ENCODE peak calls at places on chromosomes 16 and 17, in six cellular contexts. W is uterus, V is H1, X is stomach, R is transverse colon, C is adrenal gland. Q is an unnamed sample. For H3K4me1, the result is how much of the 10 kb centered on the place peaks cover.

GRCh38 chr16:3443108-3444031 is at the start of the genes NAA60 and ZNF597:
- DNase-seq in X (peak), V (peak), R (peak), C (peak), W (peak), Q (peak)

GRCh38 chr16:87068316-87068715 is 248.9 kb downstream of the C16orf95 start:
- DNase-seq in W (no peak), R (no peak), V (no peak), C (no peak), X (no peak), Q (no peak)

GRCh38 chr16:16960785-16961184 is 510.0 kb downstream of the XYLT1 start:
- DNase-seq in V (no peak), W (no peak), R (no peak), C (no peak), X (no peak), Q (no peak)

GRCh38 chr17:19418312-19418992 is 7.4 kb downstream of the RNF112 start:
- DNase-seq in R (no peak), X (no peak), C (no peak), V (no peak), W (no peak), Q (no peak)

GRCh38 chr17:36703860-36704266 is 102.5 kb downstream of the MRM1 start:
- DNase-seq in V (no peak), W (peak), R (peak), X (no peak), C (peak), Q (peak)

GRCh38 chr17:59425085-59425901 is 93.8 kb downstream of the YPEL2 start:
- DNase-seq in R (peak), W (peak), C (no peak), V (no peak), X (no peak), Q (peak)

GRCh38 chr16:2523801-2524231 is 3.6 kb downstream of the AMDHD2 start:
- DNase-seq in C (no peak), W (no peak), X (no peak), V (no peak), R (no peak), Q (no peak)

GRCh38 chr16:65769055-65769465 is 597.4 kb upstream of the CDH5 start:
- DNase-seq in X (no peak), R (no peak), W (no peak), C (peak), V (no peak), Q (no peak)

GRCh38 chr17:61065263-61065773 is 334.3 kb upstream of the TBX2 start:
- DNase-seq in X (no peak), W (no peak), V (no peak), R (no peak), C (peak), Q (no peak)

GRCh38 chr17:58331815-58332719 is 3.5 kb upstream of the TSPOAP1 start:
- DNase-seq in W (peak), C (peak), X (peak), R (peak), V (no peak), Q (no peak)

GRCh38 chr16:82634955-82635610 is 8.3 kb downstream of the CDH13 start:
- DNase-seq in R (no peak), W (no peak), C (no peak), X (no peak), V (no peak), Q (no peak)

GRCh38 chr17:78307887-78308633 is 51.8 kb downstream of the SOCS3 start:
- DNase-seq in C (peak), R (no peak), V (no peak), X (no peak), W (no peak), Q (peak)

GRCh38 chr17:34116306-34116705 is 138.8 kb upstream of the CCL2 start:
- DNase-seq in W (no peak), V (no peak), X (no peak), C (no peak), R (no peak), Q (no peak)

GRCh38 chr17:48439875-48440505 is 10.0 kb upstream of the SKAP1 start:
- DNase-seq in V (no peak), X (peak), W (no peak), C (peak), R (no peak), Q (no peak)

GRCh38 chr17:73309727-73310555 is 1.9 kb downstream of the CDC42EP4 start:
- DNase-seq in V (no peak), W (no peak), C (peak), X (peak), R (peak), Q (no peak)

GRCh38 chr16:64391009-64391663 is 730.7 kb downstream of the CDH11 start:
- DNase-seq in R (no peak), X (no peak), C (no peak), V (no peak), W (no peak), Q (no peak)

GRCh38 chr17:50099003-50099402 is 3.9 kb downstream of the PDK2 start:
- DNase-seq in X (no peak), V (no peak), W (no peak), C (no peak), R (no peak), Q (no peak)
- TF ChIP-seq POLR2A in X (no peak), V (no peak), W (no peak), C (no peak), R (no peak), Q (no peak)

GRCh38 chr17:1496814-1497325 is 4.4 kb upstream of the MYO1C start:
- DNase-seq in C (no peak), V (no peak), R (no peak), X (no peak), W (no peak), Q (no peak)
- H3K4me1 ChIP-seq in C (under half), V (under half), R (under half), X (under half), W (under half), Q (under half)

DNA sequence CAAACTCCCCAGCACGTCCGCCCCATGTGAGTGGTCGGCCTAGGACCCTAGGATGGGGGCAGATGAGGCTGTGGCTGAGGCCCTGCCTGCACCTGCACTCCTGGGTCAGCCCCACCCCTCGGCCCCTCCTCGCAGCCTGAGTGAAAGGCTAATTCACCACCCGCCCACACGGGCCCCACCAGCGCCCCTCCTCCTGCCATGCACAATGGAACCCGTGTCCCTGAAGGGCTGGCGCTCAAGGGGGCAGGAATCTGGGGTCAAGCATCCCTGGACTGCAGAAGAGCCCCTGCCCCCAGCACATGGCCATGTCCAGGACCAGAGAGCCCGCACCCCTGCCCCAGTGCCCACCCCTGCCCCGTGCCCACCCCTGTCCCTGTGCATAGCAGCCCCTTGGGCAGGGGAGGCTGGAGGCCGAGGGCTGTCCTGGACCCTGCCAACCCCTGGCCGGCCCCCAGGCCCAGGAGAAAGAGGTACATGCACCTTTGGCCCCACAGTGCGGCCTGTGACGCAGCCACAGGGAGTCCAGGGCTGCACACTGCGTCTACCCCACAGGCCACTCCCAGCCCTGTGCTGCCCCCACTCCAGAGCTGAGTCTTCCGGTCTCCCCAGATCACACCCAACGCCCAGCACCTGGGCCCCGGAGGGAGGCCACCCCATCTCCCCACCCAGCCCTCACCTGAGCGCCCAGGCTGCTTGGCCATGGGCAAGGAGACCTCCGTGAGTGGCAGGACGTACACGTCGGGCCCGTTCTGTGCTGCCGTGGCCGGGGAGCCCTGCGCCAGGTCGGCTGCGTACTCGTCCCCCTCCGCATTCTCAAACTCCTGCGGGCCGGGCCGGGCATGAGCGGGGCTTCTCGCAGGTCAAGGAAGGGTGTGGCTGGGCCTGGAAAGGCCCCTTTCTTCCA is 34.7 kb upstream of the PVALEF start:
- DNase-seq in R (no peak), V (no peak), C (no peak), X (no peak), W (no peak), Q (no peak)
- TF ChIP-seq POLR2A in R (no peak), V (no peak), C (no peak), X (no peak), W (no peak), Q (no peak)

GRCh38 chr17:40182606-40183005 is 5.3 kb downstream of the RAPGEFL1 start:
- DNase-seq in X (no peak), W (no peak), V (no peak), C (no peak), R (no peak), Q (no peak)

GRCh38 chr17:40178660-40179059 is 1.4 kb downstream of the RAPGEFL1 start:
- DNase-seq in C (no peak), W (no peak), X (no peak), R (no peak), V (no peak), Q (no peak)

GRCh38 chr17:40179923-40180659 is 2.8 kb downstream of the RAPGEFL1 start:
- DNase-seq in V (no peak), X (no peak), R (peak), C (no peak), W (no peak), Q (no peak)

GRCh38 chr17:40181205-40181604 is 3.9 kb downstream of the RAPGEFL1 start:
- DNase-seq in C (no peak), V (no peak), X (no peak), R (no peak), W (no peak), Q (no peak)

DNA sequence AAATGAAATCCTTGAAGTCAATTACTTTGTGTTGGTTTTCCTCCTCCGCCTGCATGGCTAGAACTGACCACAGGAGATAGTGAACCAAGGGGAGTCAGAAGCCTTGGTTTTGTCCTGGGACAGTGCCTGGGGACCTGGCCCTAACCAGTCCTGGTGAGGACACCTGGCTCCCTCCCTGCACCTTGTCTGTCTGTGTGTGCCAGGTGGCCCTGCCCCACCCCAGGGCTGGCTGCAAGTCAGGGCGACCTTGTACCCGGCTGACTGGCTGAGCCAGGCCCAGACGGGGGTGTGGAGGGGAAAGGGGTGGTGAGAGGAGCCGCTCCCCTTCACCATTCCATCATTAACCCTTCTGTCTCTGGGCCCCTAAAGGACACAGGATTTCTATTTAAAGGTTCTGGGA is 3.4 kb downstream of the RAPGEFL1 start:
- DNase-seq in X (peak), V (no peak), C (no peak), W (no peak), R (peak), Q (no peak)
- H3K4me1 ChIP-seq in X (under half), V (under half), C (under half), W (under half), R (under half), Q (under half)

GRCh38 chr16:28210979-28211505 is 723 bp downstream of the XPO6 start:
- DNase-seq in R (peak), X (peak), V (no peak), W (peak), C (peak), Q (peak)
- TF ChIP-seq POLR2A in R (peak), X (no peak), V (no peak), W (no peak), C (peak), Q (no peak)

GRCh38 chr16:56265184-56265583 is 73.9 kb downstream of the GNAO1 start:
- DNase-seq in X (no peak), C (no peak), R (no peak), W (no peak), V (no peak), Q (no peak)
- H3K4me1 ChIP-seq in X (half or more), C (under half), R (under half), W (under half), V (under half), Q (under half)

GRCh38 chr17:6102615-6103014 is 32.4 kb downstream of the WSCD1 start:
- DNase-seq in R (no peak), C (no peak), W (no peak), V (no peak), X (no peak), Q (no peak)
- TF ChIP-seq POLR2A in R (no peak), C (no peak), W (no peak), V (no peak), X (no peak), Q (no peak)

DNA sequence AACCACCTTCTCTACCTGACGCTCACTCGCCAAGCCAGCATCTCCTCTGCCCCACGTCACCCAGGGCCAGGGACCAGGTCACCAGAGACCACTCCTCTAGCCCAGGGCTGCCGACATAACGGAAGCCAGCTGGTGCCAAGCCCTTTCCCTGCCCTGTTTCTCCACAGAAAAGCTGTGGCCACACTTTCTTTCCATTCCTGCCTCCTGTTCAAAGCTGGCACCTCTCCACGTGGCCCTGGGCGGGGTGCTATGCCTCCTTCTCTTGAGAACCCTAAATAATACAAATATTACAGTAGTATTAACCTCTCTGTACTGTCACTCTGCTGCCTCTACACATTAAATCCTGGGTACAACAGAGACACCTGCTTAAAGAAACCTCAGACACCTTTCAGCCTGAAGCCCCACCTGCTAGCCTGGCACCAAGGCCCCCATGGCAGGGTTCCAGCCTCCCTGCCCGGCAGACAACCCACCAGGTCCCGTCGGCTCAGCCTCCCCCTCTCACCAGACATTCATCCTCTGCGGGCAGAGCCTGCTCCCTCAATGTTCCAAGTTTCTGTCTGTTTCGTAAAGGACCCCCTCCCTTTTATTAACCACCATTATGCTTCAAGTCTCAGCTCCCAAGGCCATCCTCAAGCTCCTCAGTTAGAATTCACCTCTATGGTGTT is 62.3 kb downstream of the TIMM22 start:
- DNase-seq in X (no peak), W (no peak), V (no peak), R (no peak), C (no peak), Q (no peak)
- H3K4me1 ChIP-seq in X (under half), W (under half), V (under half), R (under half), C (under half), Q (under half)

GRCh38 chr17:63695889-63696288 is 4.0 kb downstream of the LIMD2 start:
- DNase-seq in C (no peak), X (no peak), W (no peak), V (no peak), R (no peak), Q (no peak)
- TF ChIP-seq POLR2A in C (no peak), X (no peak), W (no peak), V (no peak), R (no peak), Q (no peak)